ENCODE peak calls at places on chromosomes 16 and 17, in five cellular contexts. H is T-helper 2 cell; B is ascending aorta; E is activated naive CD8-positive, alpha-beta T cell treated with anti-CD3 and anti-CD28 coated beads for 36 hours; T is ureter. Z is an unnamed sample.

GRCh38 chr17:77451271-77451893 is 310.6 kb downstream of the SEC14L1 start:
- DNase-seq in H (peak; percentile 73), B (no peak), E (peak; percentile 86), T (no peak), Z (no peak)

GRCh38 chr17:75566456-75567233 is 21.0 kb upstream of the MYO15B start:
- DNase-seq in H (no peak), B (no peak), E (no peak), T (no peak), Z (no peak)

GRCh38 chr16:65122974-65123845 is 1.3 kb upstream of the CDH11 start:
- DNase-seq in H (no peak), B (no peak), E (no peak), T (peak; percentile 80), Z (no peak)

GRCh38 chr17:633641-634091 is 81.0 kb downstream of the VPS53 start:
- DNase-seq in H (no peak), B (no peak), E (no peak), T (no peak), Z (no peak)

GRCh38 chr17:80512233-80512632 is 32.4 kb upstream of the RPTOR start:
- DNase-seq in H (no peak), B (no peak), E (no peak), T (no peak), Z (no peak)

GRCh38 chr17:75898791-75899190 is 2.0 kb upstream of the TRIM65 start:
- DNase-seq in H (no peak), B (no peak), E (no peak), T (no peak), Z (no peak)

GRCh38 chr17:40442392-40443195 is 656 bp upstream of the IGFBP4 start:
- DNase-seq in H (no peak), B (no peak), E (no peak), T (no peak), Z (no peak)

GRCh38 chr17:58492238-58493121 is 4.3 kb upstream of the HSF5 start:
- DNase-seq in H (no peak), B (no peak), E (peak; percentile 27), T (no peak), Z (no peak)

GRCh38 chr17:45410144-45411091 is 22.3 kb downstream of the ARHGAP27 start:
- DNase-seq in H (peak; percentile 41), B (no peak), E (peak; percentile 57), T (no peak), Z (no peak)

GRCh38 chr17:55114283-55114682 is 145.7 kb downstream of the STXBP4 start:
- DNase-seq in H (no peak), B (no peak), E (no peak), T (no peak), Z (no peak)

GRCh38 chr17:71202449-71202848 is 918.4 kb upstream of the SOX9 start:
- DNase-seq in H (no peak), B (no peak), E (no peak), T (no peak), Z (no peak)

GRCh38 chr17:48647103-48647963 is 21.2 kb upstream of the HOXB9 start:
- DNase-seq in H (no peak), B (no peak), E (no peak), T (no peak), Z (no peak)

GRCh38 chr16:66070140-66070887 is 296.2 kb upstream of the CDH5 start:
- DNase-seq in H (no peak), B (no peak), E (no peak), T (peak; percentile 85), Z (no peak)

GRCh38 chr16:73183678-73184092 is 135.8 kb upstream of the ZFHX3 start:
- DNase-seq in H (no peak), B (no peak), E (no peak), T (no peak), Z (no peak)

GRCh38 chr16:46894011-46894672 is 10.0 kb downstream of the GPT2 start:
- DNase-seq in H (no peak), B (no peak), E (no peak), T (no peak), Z (no peak)

GRCh38 chr17:27531469-27531948 is 75.3 kb downstream of the KSR1 start:
- DNase-seq in H (no peak), B (no peak), E (no peak), T (no peak), Z (no peak)

GRCh38 chr16:84220851-84221250 is 19.0 kb downstream of the KCNG4 start:
- DNase-seq in H (no peak), B (no peak), E (no peak), T (no peak), Z (no peak)

GRCh38 chr16:67336646-67337045 is 10.0 kb downstream of the LRRC36 start:
- DNase-seq in H (no peak), B (no peak), E (no peak), T (no peak), Z (no peak)

GRCh38 chr17:39235555-39236221 is 9.9 kb upstream of the STAC2 start:
- DNase-seq in H (no peak), B (no peak), E (peak; percentile 53), T (no peak), Z (no peak)

GRCh38 chr17:72118588-72119279 is 2.1 kb upstream of the SOX9 start:
- DNase-seq in H (no peak), B (no peak), E (no peak), T (peak; percentile 76), Z (no peak)

GRCh38 chr17:78414178-78415162 is 36.0 kb downstream of the PGS1 start:
- DNase-seq in H (no peak), B (no peak), E (peak; percentile 60), T (no peak), Z (peak; percentile 27)

GRCh38 chr16:19757762-19758595 is 39.9 kb downstream of the IQCK start:
- DNase-seq in H (no peak), B (no peak), E (no peak), T (no peak), Z (no peak)

GRCh38 chr17:67038861-67039365 is 5.4 kb upstream of the CACNG1 start:
- DNase-seq in H (no peak), B (no peak), E (no peak), T (no peak), Z (no peak)

GRCh38 chr17:17467720-17468119 is 9.1 kb upstream of the MED9 start:
- DNase-seq in H (no peak), B (no peak), E (no peak), T (no peak), Z (no peak)

GRCh38 chr16:19136549-19137196 is 22.9 kb downstream of the ITPRIPL2 start:
- DNase-seq in H (no peak), B (no peak), E (no peak), T (no peak), Z (no peak)

GRCh38 chr16:15489016-15489415 is 54.6 kb downstream of the BMERB1 start:
- DNase-seq in H (no peak), B (no peak), E (no peak), T (no peak), Z (no peak)

GRCh38 chr17:80198144-80198661 is 21.9 kb downstream of the SGSH start:
- DNase-seq in H (no peak), B (no peak), E (no peak), T (no peak), Z (no peak)

GRCh38 chr17:44830359-44831269 is 527 bp upstream of the GJC1 start:
- DNase-seq in H (no peak), B (no peak), E (no peak), T (no peak), Z (peak; percentile 11)